ENCODE peak calls at places on chromosomes 6 and 20, in seven cellular contexts. H is foreskin fibroblast, O is amniotic epithelial cell, A is GF-D8, E is T47D, Z is HT1080, U is ELF-1. P is an unnamed sample.

GRCh38 chr6:72042088-72042487 is 155.7 kb downstream of the RIMS1 start:
- DNase-seq in H (no peak), O (no peak), A (no peak), E (peak), Z (no peak), U (no peak), P (no peak)

GRCh38 chr6:151160869-151161268 is 78.9 kb upstream of the AKAP12 start:
- DNase-seq in H (peak), O (peak), A (no peak), E (peak), Z (peak), U (peak), P (no peak)

GRCh38 chr6:113909224-113909856 is 52.2 kb downstream of the MARCKS start:
- DNase-seq in H (peak), O (peak), A (no peak), E (peak), Z (peak), U (peak), P (peak)

GRCh38 chr6:135117413-135117968 is 62.9 kb upstream of the HBS1L start:
- DNase-seq in H (no peak), O (no peak), A (no peak), E (no peak), Z (no peak), U (no peak), P (no peak)

GRCh38 chr6:97394160-97394748 is 111.2 kb upstream of the MMS22L start:
- DNase-seq in H (peak), O (peak), A (no peak), E (peak), Z (peak), U (peak), P (peak)

GRCh38 chr6:33851959-33852358 is 48.2 kb upstream of the MLN start:
- DNase-seq in H (peak), O (no peak), A (no peak), E (peak), Z (no peak), U (peak), P (no peak)

GRCh38 chr20:63136296-63136695 is 79.6 kb downstream of the YTHDF1 start:
- DNase-seq in H (no peak), O (no peak), A (no peak), E (no peak), Z (no peak), U (no peak), P (no peak)

GRCh38 chr6:73200735-73201134 is 24.6 kb downstream of the KHDC1L start:
- DNase-seq in H (no peak), O (no peak), A (no peak), E (no peak), Z (peak), U (no peak), P (no peak)

GRCh38 chr20:18288748-18289705 is 700 bp downstream of the ZNF133 start:
- DNase-seq in H (peak), O (peak), A (no peak), E (no peak), Z (peak), U (peak), P (no peak)

GRCh38 chr6:139926711-139927110 is 552.3 kb upstream of the CITED2 start:
- DNase-seq in H (peak), O (peak), A (no peak), E (no peak), Z (no peak), U (no peak), P (no peak)

P was measured in immature natural killer cell.